ENCODE peak calls at places on chromosomes 5 and 9, in four cellular contexts. P is K562, K is H1, S is HepG2. W is an unnamed sample.

GRCh38 chr5:180098991-180099732 is 27.6 kb upstream of the RNF130 start:
- DNase-seq in S (no peak), P (no peak), K (no peak), W (no peak)

GRCh38 chr9:14277202-14277601 is 36.7 kb downstream of the NFIB start:
- DNase-seq in P (no peak), K (no peak), S (no peak), W (peak; percentile 24)

GRCh38 chr5:115209279-115209678 is 39.6 kb upstream of the TRIM36 start:
- DNase-seq in P (no peak), K (no peak), S (no peak), W (no peak)

GRCh38 chr5:171474106-171474878 is 54.8 kb downstream of the FGF18 start:
- DNase-seq in S (no peak), P (peak; percentile 20), K (no peak), W (no peak)

GRCh38 chr9:1460143-1460769 is 410.1 kb downstream of the DMRT2 start:
- DNase-seq in S (peak; percentile 53), K (no peak), P (no peak), W (peak; percentile 13)

GRCh38 chr9:88826651-88827245 is 164.5 kb upstream of the S1PR3 start:
- DNase-seq in P (no peak), S (no peak), K (no peak), W (no peak)

GRCh38 chr5:16819522-16820167 is 116.4 kb downstream of the MYO10 start:
- DNase-seq in P (no peak), S (no peak), K (no peak), W (no peak)

GRCh38 chr5:54718647-54719046 is 201.1 kb downstream of the SNX18 start:
- DNase-seq in P (no peak), K (no peak), S (no peak), W (no peak)

GRCh38 chr5:149719666-149720065 is 10.4 kb upstream of the PPARGC1B start:
- DNase-seq in K (no peak), P (no peak), S (no peak), W (peak; percentile 32)

GRCh38 chr5:142915840-142916424 is 145.8 kb downstream of the ARHGAP26 start:
- DNase-seq in P (peak; percentile 14), S (peak; percentile 50), K (peak; percentile 38), W (peak; percentile 63)

GRCh38 chr5:112534564-112534963 is 115.5 kb upstream of the EPB41L4A start:
- DNase-seq in K (no peak), S (no peak), P (no peak), W (no peak)

GRCh38 chr5:493758-494157 is 30.5 kb downstream of the SLC9A3 start:
- DNase-seq in K (no peak), S (no peak), P (no peak), W (no peak)

GRCh38 chr9:120875954-120876841 is 790 bp downstream of the PHF19 start:
- DNase-seq in P (peak; percentile 100), K (peak; percentile 41), S (peak; percentile 86), W (peak; percentile 93)

GRCh38 chr9:27784999-27785713 is 211.9 kb upstream of the C9orf72 start:
- DNase-seq in K (no peak), S (no peak), P (no peak), W (no peak)

GRCh38 chr9:89375181-89375760 is 57.0 kb downstream of the SECISBP2 start:
- DNase-seq in P (peak; percentile 9), S (no peak), K (no peak), W (no peak)

GRCh38 chr5:1437452-1437851 is 7.8 kb downstream of the SLC6A3 start:
- DNase-seq in P (peak; percentile 41), K (peak; percentile 13), S (peak; percentile 41), W (peak; percentile 65)

GRCh38 chr5:57167201-57167600 is 6.7 kb upstream of the GPBP1 start:
- DNase-seq in P (no peak), S (no peak), K (no peak), W (no peak)

GRCh38 chr5:90558344-90559192 is at the start of gene ADGRV1:
- DNase-seq in K (peak; percentile 97), S (peak; percentile 9), P (peak; percentile 77), W (peak; percentile 54)

GRCh38 chr5:8848362-8848761 is 697.5 kb downstream of the SEMA5A start:
- DNase-seq in K (no peak), S (no peak), P (no peak), W (no peak)

GRCh38 chr5:114898602-114899001 is 271.1 kb downstream of the TRIM36 start:
- DNase-seq in P (no peak), S (no peak), K (no peak), W (no peak)

GRCh38 chr9:112086627-112087026 is 88.5 kb downstream of the SUSD1 start:
- DNase-seq in S (peak; percentile 7), P (no peak), K (no peak), W (peak; percentile 40)

GRCh38 chr5:116629168-116629567 is 54.5 kb upstream of the SEMA6A start:
- DNase-seq in S (no peak), K (no peak), P (no peak), W (no peak)

GRCh38 chr5:178688551-178688950 is 41.9 kb downstream of the ZNF354A start:
- DNase-seq in P (no peak), K (no peak), S (no peak), W (no peak)

GRCh38 chr5:72937517-72938061 is 18.3 kb upstream of the FCHO2 start:
- DNase-seq in S (no peak), K (no peak), P (no peak), W (no peak)

GRCh38 chr9:5453004-5453403 is 2.7 kb downstream of the CD274 start:
- DNase-seq in S (no peak), P (no peak), K (no peak), W (no peak)

GRCh38 chr9:14713187-14713799 is 9.2 kb downstream of the CER1 start:
- DNase-seq in K (no peak), P (no peak), S (no peak), W (no peak)

GRCh38 chr9:36632892-36633291 is 60.2 kb downstream of the MELK start:
- DNase-seq in S (peak; percentile 15), K (no peak), P (peak; percentile 36), W (peak; percentile 36)

GRCh38 chr5:172910828-172911627 is 48.2 kb upstream of the RPL26L1 start:
- DNase-seq in K (no peak), S (peak; percentile 27), P (peak; percentile 22), W (peak; percentile 96)

GRCh38 chr9:98708933-98709911 is at the start of gene GABBR2:
- DNase-seq in P (peak; percentile 62), S (no peak), K (no peak), W (no peak)
- TF ChIP-seq KDM1A in P (no peak), S (no peak), K (no peak), W (no peak)

DNA sequence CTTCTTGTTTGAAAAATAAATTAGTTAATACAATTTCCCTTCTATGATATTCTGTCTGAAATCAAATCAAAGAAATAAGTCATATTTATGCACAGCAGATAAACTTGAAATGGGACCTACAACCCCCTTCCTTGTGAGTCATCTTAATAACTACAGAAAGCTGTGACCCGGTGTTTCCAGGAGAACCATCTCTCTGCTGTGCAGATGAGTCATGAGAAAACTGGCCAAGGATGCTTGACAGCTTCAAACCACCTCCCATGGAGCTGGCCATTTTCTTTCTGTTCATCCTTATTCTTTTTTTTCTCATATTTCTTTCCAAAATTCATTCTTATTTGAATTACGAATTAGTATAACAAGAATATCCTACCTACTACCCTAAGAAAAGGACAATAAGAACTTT is 43.4 kb upstream of the NR4A3 start:
- DNase-seq in K (no peak), P (peak; percentile 13), S (no peak), W (peak; percentile 20)
- TF ChIP-seq JUN in K (no peak), P (no peak), S (no peak), W (no peak)

GRCh38 chr9:130058154-130058553 is 4.4 kb downstream of the GPR107 start:
- DNase-seq in P (peak; percentile 53), K (no peak), S (no peak), W (peak; percentile 71)
- TF ChIP-seq KDM1A in P (no peak), K (no peak), S (no peak), W (no peak)

GRCh38 chr9:134751630-134752029 is 110.0 kb downstream of the COL5A1 start:
- DNase-seq in K (no peak), P (no peak), S (no peak), W (no peak)
- TF ChIP-seq JUN in K (no peak), P (no peak), S (no peak), W (no peak)

DNA sequence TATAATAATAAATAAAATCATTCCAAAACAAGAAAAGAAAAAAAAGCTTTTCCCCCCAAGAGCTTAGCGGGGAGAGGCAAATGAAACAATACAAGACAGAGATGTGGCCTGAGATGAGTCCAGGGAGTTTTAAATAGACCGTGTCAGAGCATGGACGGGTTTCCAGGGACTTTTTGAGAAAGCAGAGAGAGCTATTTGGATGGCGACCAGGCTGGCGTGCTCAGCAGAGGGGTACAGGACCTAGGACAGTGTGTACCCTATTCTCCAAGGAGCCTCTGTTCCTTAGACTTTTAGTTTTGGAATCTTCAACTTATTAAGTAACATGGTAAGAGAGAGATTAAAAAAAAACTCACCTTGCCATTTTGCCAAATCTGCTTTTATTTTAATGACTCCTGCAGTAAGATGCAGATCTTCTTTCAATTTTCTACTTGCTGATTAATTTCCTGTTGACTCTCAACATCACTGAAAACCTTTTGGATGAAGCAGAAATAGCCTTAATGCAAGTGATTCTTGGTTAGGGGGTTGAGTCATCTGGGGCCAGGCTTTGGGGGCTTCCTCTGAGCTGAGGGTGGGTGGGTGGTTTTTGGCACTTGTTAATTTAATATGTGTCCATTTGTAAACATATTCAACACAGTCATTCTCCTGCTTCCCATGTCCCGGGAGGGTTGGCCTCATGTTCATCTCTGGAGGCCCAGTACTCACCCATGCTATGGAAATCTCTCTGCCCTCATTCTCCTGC is 49.6 kb upstream of the OSMR start:
- DNase-seq in P (no peak), K (no peak), S (no peak), W (no peak)
- TF ChIP-seq KDM1A in P (no peak), K (no peak), S (no peak), W (no peak)

GRCh38 chr9:109107402-109108240 is 12.1 kb downstream of the TMEM245 start:
- DNase-seq in K (no peak), S (peak; percentile 33), P (peak; percentile 61), W (peak; percentile 71)
- TF ChIP-seq JUN in K (no peak), S (no peak), P (peak; percentile 40), W (peak; percentile 17)

DNA sequence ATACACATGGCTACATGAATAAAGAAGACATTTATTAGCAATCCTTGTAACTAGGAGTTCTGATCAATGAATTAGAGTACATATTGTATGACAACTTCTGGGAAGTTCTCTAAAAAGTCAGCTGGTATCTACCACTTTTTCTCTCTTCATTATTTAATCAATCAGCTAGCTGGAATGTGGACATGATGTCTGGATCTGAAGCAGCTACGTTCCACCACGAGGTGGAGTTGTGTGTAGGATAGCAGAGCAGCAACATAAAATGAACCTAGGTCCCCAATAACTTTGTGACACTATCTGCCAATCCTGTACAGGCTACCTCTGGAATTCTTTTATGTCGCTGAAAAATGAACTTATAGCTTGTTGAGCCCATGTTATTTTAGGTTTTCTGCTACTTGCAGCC is 32.9 kb upstream of the ENTREP1 start:
- DNase-seq in S (peak; percentile 10), P (no peak), K (no peak), W (peak; percentile 16)
- TF ChIP-seq KDM1A in S (no peak), P (no peak), K (no peak), W (no peak)

DNA sequence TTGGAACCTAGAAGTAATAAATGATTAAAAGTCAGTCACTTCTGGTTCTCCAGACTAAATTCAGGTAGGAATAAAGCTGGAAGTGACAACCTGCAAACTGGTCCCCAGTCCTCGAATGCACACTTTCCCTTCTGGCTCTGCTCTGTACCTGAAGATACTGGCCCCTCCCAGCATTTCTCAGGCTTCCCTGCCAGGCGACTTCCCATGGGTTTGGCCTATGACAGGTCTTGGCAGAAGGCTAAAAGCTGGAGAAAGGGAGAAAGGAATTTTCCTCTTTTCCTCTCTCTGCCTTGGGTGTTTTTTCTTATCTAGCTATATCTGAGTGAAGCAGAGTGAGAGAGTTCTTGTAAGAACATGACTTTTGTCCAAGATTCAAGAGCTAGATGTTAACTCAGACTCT is 1005.7 kb downstream of the DTWD2 start:
- DNase-seq in P (no peak), K (no peak), S (no peak), W (no peak)
- TF ChIP-seq JUN in P (no peak), K (no peak), S (no peak), W (no peak)